ENCODE peak calls at places on chromosomes 16 and 17, in four cellular contexts. One of them, this sample, is unnamed.
A peak's percentile ranks its signal among the peaks of the same experiment; 100 is the strongest.

GRCh38 chr17:83124871-83125514 is 45.6 kb downstream of the METRNL start:
- DNase-seq in Panc1: no peak
- DNase-seq in GM23248: no peak
- DNase-seq in CD8-positive, alpha-beta memory T cell: peak; percentile 83
- DNase-seq in this sample: no peak

GRCh38 chr17:79104898-79105600 is 30.4 kb downstream of the ENGASE start:
- DNase-seq in Panc1: no peak
- DNase-seq in GM23248: no peak
- DNase-seq in CD8-positive, alpha-beta memory T cell: no peak
- DNase-seq in this sample: no peak

GRCh38 chr17:4043862-4044261 is 79.6 kb upstream of the ATP2A3 start:
- DNase-seq in Panc1: no peak
- DNase-seq in GM23248: no peak
- DNase-seq in CD8-positive, alpha-beta memory T cell: peak; percentile 87
- DNase-seq in this sample: peak; percentile 18

GRCh38 chr16:15900901-15901465 is 12.6 kb upstream of the CEP20 start:
- DNase-seq in Panc1: no peak
- DNase-seq in GM23248: no peak
- DNase-seq in CD8-positive, alpha-beta memory T cell: no peak
- DNase-seq in this sample: no peak

GRCh38 chr16:19238386-19238785 is 47.1 kb upstream of the CLEC19A start:
- DNase-seq in Panc1: no peak
- DNase-seq in GM23248: no peak
- DNase-seq in CD8-positive, alpha-beta memory T cell: no peak
- DNase-seq in this sample: no peak

GRCh38 chr17:67110619-67111018 is 66.3 kb downstream of the CACNG1 start:
- DNase-seq in Panc1: no peak
- DNase-seq in GM23248: no peak
- DNase-seq in CD8-positive, alpha-beta memory T cell: no peak
- DNase-seq in this sample: no peak

GRCh38 chr17:30809867-30810266 is 14.6 kb downstream of the CRLF3 start:
- DNase-seq in Panc1: no peak
- DNase-seq in GM23248: no peak
- DNase-seq in CD8-positive, alpha-beta memory T cell: no peak
- DNase-seq in this sample: no peak

GRCh38 chr16:48623304-48624016 is 13.5 kb upstream of the N4BP1 start:
- DNase-seq in Panc1: peak; percentile 41
- DNase-seq in GM23248: peak; percentile 94
- DNase-seq in CD8-positive, alpha-beta memory T cell: peak; percentile 82
- DNase-seq in this sample: peak; percentile 86

GRCh38 chr17:39782481-39782880 is 44.7 kb downstream of the GRB7 start:
- DNase-seq in Panc1: no peak
- DNase-seq in GM23248: no peak
- DNase-seq in CD8-positive, alpha-beta memory T cell: no peak
- DNase-seq in this sample: peak; percentile 59

GRCh38 chr17:56468840-56469239 is 124.7 kb upstream of the NOG start:
- DNase-seq in Panc1: no peak
- DNase-seq in GM23248: no peak
- DNase-seq in CD8-positive, alpha-beta memory T cell: no peak
- DNase-seq in this sample: no peak

GRCh38 chr16:11439216-11439615 is 94.0 kb downstream of the RMI2 start:
- DNase-seq in Panc1: no peak
- DNase-seq in GM23248: no peak
- DNase-seq in CD8-positive, alpha-beta memory T cell: no peak
- DNase-seq in this sample: no peak

GRCh38 chr16:77816293-77816692 is 27.9 kb downstream of the VAT1L start:
- DNase-seq in Panc1: no peak
- DNase-seq in GM23248: peak; percentile 10
- DNase-seq in CD8-positive, alpha-beta memory T cell: no peak
- DNase-seq in this sample: peak; percentile 1

GRCh38 chr17:62755139-62755851 is 52.8 kb downstream of the MARCHF10 start:
- DNase-seq in Panc1: no peak
- DNase-seq in GM23248: peak; percentile 50
- DNase-seq in CD8-positive, alpha-beta memory T cell: no peak
- DNase-seq in this sample: no peak

GRCh38 chr16:77191259-77191969 is 424 bp downstream of the MON1B start:
- DNase-seq in Panc1: no peak
- DNase-seq in GM23248: no peak
- DNase-seq in CD8-positive, alpha-beta memory T cell: peak; percentile 61
- DNase-seq in this sample: peak; percentile 30

GRCh38 chr17:43712397-43712796 is 46.2 kb downstream of the SOST start:
- DNase-seq in Panc1: no peak
- DNase-seq in GM23248: no peak
- DNase-seq in CD8-positive, alpha-beta memory T cell: no peak
- DNase-seq in this sample: no peak

GRCh38 chr16:59950431-59950830 is 1216.3 kb upstream of the GOT2 start:
- DNase-seq in Panc1: no peak
- DNase-seq in GM23248: no peak
- DNase-seq in CD8-positive, alpha-beta memory T cell: no peak
- DNase-seq in this sample: no peak

DNA sequence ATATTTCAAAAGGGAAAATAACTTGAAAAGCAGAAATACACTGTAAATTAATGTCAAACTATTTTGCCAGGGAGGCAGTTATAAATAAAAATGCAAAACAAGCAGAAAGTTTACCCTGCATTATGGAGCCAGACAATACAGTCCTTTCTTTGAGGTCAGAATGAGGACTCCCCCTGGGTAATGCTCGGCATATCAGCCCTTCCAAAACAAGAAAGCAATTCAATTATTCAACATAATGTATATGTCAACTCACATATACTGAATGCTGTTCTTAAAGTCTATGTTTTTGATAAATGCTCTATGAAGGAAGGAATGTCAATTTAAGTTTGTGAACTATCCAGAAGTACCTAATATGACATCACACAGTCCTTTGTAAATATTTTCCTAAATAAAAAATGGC is 72.4 kb downstream of the TTC19 start:
- DNase-seq in Panc1: no peak
- DNase-seq in GM23248: no peak
- DNase-seq in CD8-positive, alpha-beta memory T cell: no peak
- DNase-seq in this sample: no peak
- H3K36me3 ChIP-seq in Panc1: peaks cover 23% of the 10 kb centered on the region
- H3K36me3 ChIP-seq in GM23248: peaks cover 70% of the 10 kb centered on the region
- H3K36me3 ChIP-seq in CD8-positive, alpha-beta memory T cell: peaks cover 47% of the 10 kb centered on the region
- H3K36me3 ChIP-seq in this sample: peaks cover 20% of the 10 kb centered on the region

DNA sequence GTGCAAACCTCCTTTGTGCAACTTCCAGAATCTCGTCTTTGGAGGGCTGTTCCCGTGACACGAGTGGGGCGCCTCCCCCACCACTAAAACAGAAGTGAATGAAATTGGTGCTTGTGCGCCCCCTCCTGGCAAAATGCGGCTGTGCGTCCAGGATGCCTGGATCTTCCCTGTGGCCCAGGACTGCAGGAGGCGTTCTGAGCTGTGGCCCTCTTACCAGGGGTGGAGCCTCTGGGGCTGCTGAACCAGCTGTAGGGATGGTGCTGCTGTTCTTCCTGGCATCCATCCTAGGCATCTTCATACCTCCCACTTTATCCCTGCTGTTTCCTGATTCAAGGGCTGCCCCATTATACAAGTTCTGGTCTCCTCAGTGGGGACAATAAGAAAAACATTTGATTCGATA is 18.5 kb upstream of the NAGLU start:
- DNase-seq in Panc1: no peak
- DNase-seq in GM23248: peak; percentile 97
- DNase-seq in CD8-positive, alpha-beta memory T cell: peak; percentile 85
- DNase-seq in this sample: peak; percentile 81
- H3K4me1 ChIP-seq in Panc1: peaks cover 60% of the 10 kb centered on the region
- H3K4me1 ChIP-seq in GM23248: peaks cover 47% of the 10 kb centered on the region
- H3K4me1 ChIP-seq in CD8-positive, alpha-beta memory T cell: peaks cover 4% of the 10 kb centered on the region
- H3K4me1 ChIP-seq in this sample: peaks cover 28% of the 10 kb centered on the region

GRCh38 chr17:50102164-50102991 is 7.2 kb downstream of the PDK2 start:
- DNase-seq in Panc1: no peak
- DNase-seq in GM23248: no peak
- DNase-seq in CD8-positive, alpha-beta memory T cell: no peak
- DNase-seq in this sample: peak; percentile 98

GRCh38 chr17:50101346-50102163 is 6.4 kb downstream of the PDK2 start:
- DNase-seq in Panc1: no peak
- DNase-seq in GM23248: peak; percentile 45
- DNase-seq in CD8-positive, alpha-beta memory T cell: no peak
- DNase-seq in this sample: peak; percentile 93

GRCh38 chr17:50103252-50103651 is 8.1 kb downstream of the PDK2 start:
- DNase-seq in Panc1: no peak
- DNase-seq in GM23248: no peak
- DNase-seq in CD8-positive, alpha-beta memory T cell: no peak
- DNase-seq in this sample: no peak

GRCh38 chr17:50105811-50106210 is 10.7 kb downstream of the PDK2 start:
- DNase-seq in Panc1: no peak
- DNase-seq in GM23248: no peak
- DNase-seq in CD8-positive, alpha-beta memory T cell: no peak
- DNase-seq in this sample: no peak

GRCh38 chr17:50103941-50104340 is 8.8 kb downstream of the PDK2 start:
- DNase-seq in Panc1: no peak
- DNase-seq in GM23248: no peak
- DNase-seq in CD8-positive, alpha-beta memory T cell: no peak
- DNase-seq in this sample: no peak
- H3K27ac ChIP-seq in Panc1: no peak overlapping the region
- H3K27ac ChIP-seq in GM23248: no peak overlapping the region
- H3K27ac ChIP-seq in CD8-positive, alpha-beta memory T cell: no peak overlapping the region
- H3K27ac ChIP-seq in this sample: no peak overlapping the region

GRCh38 chr16:84050316-84050715 is 7.7 kb upstream of the SLC38A8 start:
- DNase-seq in Panc1: no peak
- DNase-seq in GM23248: no peak
- DNase-seq in CD8-positive, alpha-beta memory T cell: no peak
- DNase-seq in this sample: no peak
- H3K36me3 ChIP-seq in Panc1: no peaks in the 10 kb centered on the region
- H3K36me3 ChIP-seq in GM23248: peaks cover 6% of the 10 kb centered on the region
- H3K36me3 ChIP-seq in CD8-positive, alpha-beta memory T cell: peaks cover 33% of the 10 kb centered on the region
- H3K36me3 ChIP-seq in this sample: peaks cover 8% of the 10 kb centered on the region

DNA sequence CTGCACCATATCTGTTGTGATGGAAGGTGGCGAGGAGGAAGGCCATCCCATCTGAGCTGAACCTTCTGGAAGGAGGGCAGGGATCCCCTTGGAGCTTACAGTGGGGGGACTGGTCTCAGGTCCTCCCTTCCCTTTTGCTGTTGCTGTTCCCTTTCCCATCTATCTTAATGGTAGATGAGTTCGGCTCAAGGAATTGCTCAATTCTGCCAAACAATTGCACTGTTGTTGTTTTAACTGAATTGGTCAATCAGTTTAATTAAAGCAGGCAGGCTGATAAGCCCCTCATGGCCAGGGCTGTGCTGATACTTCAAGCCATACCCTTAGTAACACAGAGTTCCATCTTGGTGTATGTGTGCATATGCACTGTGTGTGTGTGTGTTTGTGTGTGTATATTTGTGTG is 220.4 kb upstream of the FOXF1 start:
- DNase-seq in Panc1: no peak
- DNase-seq in GM23248: no peak
- DNase-seq in CD8-positive, alpha-beta memory T cell: no peak
- DNase-seq in this sample: no peak
- H3K4me1 ChIP-seq in Panc1: no peaks in the 10 kb centered on the region
- H3K4me1 ChIP-seq in GM23248: no peaks in the 10 kb centered on the region
- H3K4me1 ChIP-seq in CD8-positive, alpha-beta memory T cell: no peaks in the 10 kb centered on the region
- H3K4me1 ChIP-seq in this sample: no peaks in the 10 kb centered on the region